ENCODE peak calls at places on chromosomes 13 and 19, in six cellular contexts. One of them, this sample, is unnamed.

GRCh38 chr19:35284153-35285140 is 2.1 kb downstream of the HAMP start:
- DNase-seq in prostate gland: no peak
- DNase-seq in H9: no peak
- DNase-seq in uterus: no peak
- DNase-seq in dorsolateral prefrontal cortex: no peak
- DNase-seq in CD8-positive, alpha-beta memory T cell: no peak
- DNase-seq in this sample: no peak

GRCh38 chr13:19634129-19634740 is 776 bp downstream of the MPHOSPH8 start:
- DNase-seq in H9: no peak
- DNase-seq in prostate gland: peak
- DNase-seq in uterus: no peak
- DNase-seq in dorsolateral prefrontal cortex: peak
- DNase-seq in CD8-positive, alpha-beta memory T cell: no peak
- DNase-seq in this sample: no peak

GRCh38 chr19:21568816-21569496 is 63.6 kb downstream of the ZNF429 start:
- DNase-seq in uterus: peak
- DNase-seq in prostate gland: peak
- DNase-seq in CD8-positive, alpha-beta memory T cell: peak
- DNase-seq in dorsolateral prefrontal cortex: peak
- DNase-seq in H9: no peak
- DNase-seq in this sample: peak

GRCh38 chr19:738509-739128 is 12.3 kb upstream of the MISP start:
- DNase-seq in uterus: no peak
- DNase-seq in prostate gland: no peak
- DNase-seq in H9: no peak
- DNase-seq in CD8-positive, alpha-beta memory T cell: no peak
- DNase-seq in dorsolateral prefrontal cortex: no peak
- DNase-seq in this sample: no peak

GRCh38 chr13:113979791-113980471 is 6.1 kb upstream of the C13orf46 start:
- DNase-seq in prostate gland: no peak
- DNase-seq in CD8-positive, alpha-beta memory T cell: no peak
- DNase-seq in dorsolateral prefrontal cortex: no peak
- DNase-seq in uterus: peak
- DNase-seq in H9: no peak
- DNase-seq in this sample: no peak

GRCh38 chr13:113991676-113992179 is 17.9 kb upstream of the C13orf46 start:
- DNase-seq in prostate gland: no peak
- DNase-seq in H9: no peak
- DNase-seq in CD8-positive, alpha-beta memory T cell: no peak
- DNase-seq in uterus: no peak
- DNase-seq in dorsolateral prefrontal cortex: no peak
- DNase-seq in this sample: no peak

GRCh38 chr19:6947745-6948144 is 60.4 kb downstream of the ADGRE1 start:
- DNase-seq in prostate gland: no peak
- DNase-seq in CD8-positive, alpha-beta memory T cell: no peak
- DNase-seq in H9: no peak
- DNase-seq in uterus: no peak
- DNase-seq in dorsolateral prefrontal cortex: no peak
- DNase-seq in this sample: no peak

GRCh38 chr19:47272448-47273312 is 2.0 kb upstream of the INAFM1 start:
- DNase-seq in CD8-positive, alpha-beta memory T cell: no peak
- DNase-seq in H9: no peak
- DNase-seq in dorsolateral prefrontal cortex: no peak
- DNase-seq in prostate gland: peak
- DNase-seq in uterus: no peak
- DNase-seq in this sample: no peak

GRCh38 chr13:113586661-113587479 is 2.3 kb downstream of the TFDP1 start:
- DNase-seq in H9: no peak
- DNase-seq in CD8-positive, alpha-beta memory T cell: peak
- DNase-seq in dorsolateral prefrontal cortex: peak
- DNase-seq in prostate gland: no peak
- DNase-seq in uterus: peak
- DNase-seq in this sample: no peak

GRCh38 chr19:46413262-46414031 is at the start of gene CCDC8:
- DNase-seq in CD8-positive, alpha-beta memory T cell: no peak
- DNase-seq in prostate gland: peak
- DNase-seq in uterus: peak
- DNase-seq in H9: peak
- DNase-seq in dorsolateral prefrontal cortex: no peak
- DNase-seq in this sample: peak

GRCh38 chr19:2170219-2170618 is 6.5 kb downstream of the DOT1L start:
- DNase-seq in uterus: no peak
- DNase-seq in dorsolateral prefrontal cortex: no peak
- DNase-seq in H9: peak
- DNase-seq in prostate gland: no peak
- DNase-seq in CD8-positive, alpha-beta memory T cell: no peak
- DNase-seq in this sample: no peak

GRCh38 chr19:2170987-2171348 is 7.2 kb downstream of the DOT1L start:
- DNase-seq in uterus: no peak
- DNase-seq in prostate gland: no peak
- DNase-seq in CD8-positive, alpha-beta memory T cell: no peak
- DNase-seq in H9: no peak
- DNase-seq in dorsolateral prefrontal cortex: no peak
- DNase-seq in this sample: no peak

GRCh38 chr19:2166741-2167738 is 3.3 kb downstream of the DOT1L start:
- DNase-seq in CD8-positive, alpha-beta memory T cell: no peak
- DNase-seq in H9: peak
- DNase-seq in prostate gland: peak
- DNase-seq in uterus: peak
- DNase-seq in dorsolateral prefrontal cortex: peak
- DNase-seq in this sample: no peak

GRCh38 chr19:2168619-2169424 is 5.1 kb downstream of the DOT1L start:
- DNase-seq in dorsolateral prefrontal cortex: peak
- DNase-seq in H9: peak
- DNase-seq in uterus: peak
- DNase-seq in CD8-positive, alpha-beta memory T cell: no peak
- DNase-seq in prostate gland: peak
- DNase-seq in this sample: peak

GRCh38 chr19:2167896-2168618 is 4.3 kb downstream of the DOT1L start:
- DNase-seq in H9: no peak
- DNase-seq in uterus: peak
- DNase-seq in dorsolateral prefrontal cortex: no peak
- DNase-seq in prostate gland: no peak
- DNase-seq in CD8-positive, alpha-beta memory T cell: no peak
- DNase-seq in this sample: no peak
- H3K27ac ChIP-seq in H9: no peak
- H3K27ac ChIP-seq in uterus: peak
- H3K27ac ChIP-seq in dorsolateral prefrontal cortex: peak
- H3K27ac ChIP-seq in prostate gland: peak
- H3K27ac ChIP-seq in CD8-positive, alpha-beta memory T cell: peak
- H3K27ac ChIP-seq in this sample: peak

DNA sequence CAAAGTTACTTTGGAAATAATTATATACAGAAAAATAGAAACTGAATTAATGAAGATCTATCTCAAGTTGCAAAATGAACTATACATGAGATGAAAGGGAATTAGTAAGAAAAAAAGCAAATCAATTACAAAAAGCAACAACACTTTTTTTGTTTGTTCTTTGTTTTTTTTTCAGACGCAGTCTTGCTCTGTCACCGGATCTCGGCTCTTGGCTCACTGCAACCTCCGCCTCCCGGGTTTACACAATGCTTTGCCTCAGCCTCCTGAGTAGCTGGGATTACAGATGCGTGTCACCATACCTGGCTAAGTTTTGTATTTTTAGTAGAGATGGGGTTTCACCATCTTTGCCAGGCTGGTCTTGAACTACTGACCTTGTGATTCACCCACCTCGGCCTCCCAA is 2.2 kb downstream of the ZNF415 start:
- DNase-seq in prostate gland: peak
- DNase-seq in uterus: no peak
- DNase-seq in CD8-positive, alpha-beta memory T cell: no peak
- DNase-seq in dorsolateral prefrontal cortex: peak
- DNase-seq in H9: no peak
- DNase-seq in this sample: no peak
- H3K27ac ChIP-seq in prostate gland: no peak
- H3K27ac ChIP-seq in uterus: no peak
- H3K27ac ChIP-seq in CD8-positive, alpha-beta memory T cell: no peak
- H3K27ac ChIP-seq in dorsolateral prefrontal cortex: peak
- H3K27ac ChIP-seq in H9: no peak
- H3K27ac ChIP-seq in this sample: no peak

GRCh38 chr13:51879133-51879532 is 17.4 kb downstream of the CCDC70 start:
- DNase-seq in CD8-positive, alpha-beta memory T cell: no peak
- DNase-seq in prostate gland: no peak
- DNase-seq in dorsolateral prefrontal cortex: no peak
- DNase-seq in uterus: no peak
- DNase-seq in H9: no peak
- DNase-seq in this sample: no peak
- H3K27ac ChIP-seq in CD8-positive, alpha-beta memory T cell: no peak
- H3K27ac ChIP-seq in prostate gland: no peak
- H3K27ac ChIP-seq in dorsolateral prefrontal cortex: no peak
- H3K27ac ChIP-seq in uterus: no peak
- H3K27ac ChIP-seq in H9: no peak
- H3K27ac ChIP-seq in this sample: no peak

DNA sequence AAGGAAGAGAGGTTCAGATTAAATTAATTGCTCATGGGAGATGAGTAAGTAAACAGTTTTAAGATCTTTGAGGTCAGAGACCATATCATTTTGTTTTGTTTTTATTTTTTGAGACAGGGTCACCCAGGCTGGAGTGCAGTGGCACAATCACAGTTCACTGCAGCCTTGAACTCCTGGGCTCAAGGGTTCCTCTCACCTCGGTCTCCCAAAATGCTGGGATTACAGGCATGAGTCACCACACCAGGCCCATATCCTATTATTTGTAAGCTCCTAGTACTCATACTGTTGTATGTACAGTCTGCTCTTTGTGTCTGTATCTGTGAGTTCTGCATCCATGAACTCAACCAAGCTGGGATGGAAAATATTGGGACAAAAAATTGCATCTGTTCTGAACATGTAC is 6.0 kb upstream of the RASL11A start:
- DNase-seq in prostate gland: no peak
- DNase-seq in H9: no peak
- DNase-seq in dorsolateral prefrontal cortex: no peak
- DNase-seq in uterus: no peak
- DNase-seq in CD8-positive, alpha-beta memory T cell: no peak
- DNase-seq in this sample: no peak
- H3K27ac ChIP-seq in prostate gland: no peak
- H3K27ac ChIP-seq in H9: no peak
- H3K27ac ChIP-seq in dorsolateral prefrontal cortex: peak
- H3K27ac ChIP-seq in uterus: no peak
- H3K27ac ChIP-seq in CD8-positive, alpha-beta memory T cell: no peak
- H3K27ac ChIP-seq in this sample: no peak

GRCh38 chr19:17136026-17136425 is 60.4 kb downstream of the MYO9B start:
- DNase-seq in H9: no peak
- DNase-seq in dorsolateral prefrontal cortex: no peak
- DNase-seq in uterus: no peak
- DNase-seq in CD8-positive, alpha-beta memory T cell: no peak
- DNase-seq in prostate gland: no peak
- DNase-seq in this sample: no peak
- H3K27ac ChIP-seq in H9: peak
- H3K27ac ChIP-seq in dorsolateral prefrontal cortex: peak
- H3K27ac ChIP-seq in uterus: peak
- H3K27ac ChIP-seq in CD8-positive, alpha-beta memory T cell: no peak
- H3K27ac ChIP-seq in prostate gland: peak
- H3K27ac ChIP-seq in this sample: peak

GRCh38 chr19:18158471-18158870 is 5.5 kb downstream of the PIK3R2 start:
- DNase-seq in uterus: no peak
- DNase-seq in CD8-positive, alpha-beta memory T cell: no peak
- DNase-seq in dorsolateral prefrontal cortex: no peak
- DNase-seq in prostate gland: no peak
- DNase-seq in H9: no peak
- DNase-seq in this sample: no peak

GRCh38 chr19:18155095-18156087 is 2.4 kb downstream of the PIK3R2 start:
- DNase-seq in prostate gland: no peak
- DNase-seq in CD8-positive, alpha-beta memory T cell: no peak
- DNase-seq in dorsolateral prefrontal cortex: no peak
- DNase-seq in uterus: no peak
- DNase-seq in H9: no peak
- DNase-seq in this sample: no peak

GRCh38 chr19:18157465-18158063 is 4.6 kb downstream of the PIK3R2 start:
- DNase-seq in uterus: no peak
- DNase-seq in CD8-positive, alpha-beta memory T cell: no peak
- DNase-seq in prostate gland: peak
- DNase-seq in dorsolateral prefrontal cortex: peak
- DNase-seq in H9: peak
- DNase-seq in this sample: peak

GRCh38 chr19:18156841-18157464 is 4.0 kb downstream of the PIK3R2 start:
- DNase-seq in CD8-positive, alpha-beta memory T cell: no peak
- DNase-seq in H9: no peak
- DNase-seq in prostate gland: peak
- DNase-seq in uterus: peak
- DNase-seq in dorsolateral prefrontal cortex: peak
- DNase-seq in this sample: peak

DNA sequence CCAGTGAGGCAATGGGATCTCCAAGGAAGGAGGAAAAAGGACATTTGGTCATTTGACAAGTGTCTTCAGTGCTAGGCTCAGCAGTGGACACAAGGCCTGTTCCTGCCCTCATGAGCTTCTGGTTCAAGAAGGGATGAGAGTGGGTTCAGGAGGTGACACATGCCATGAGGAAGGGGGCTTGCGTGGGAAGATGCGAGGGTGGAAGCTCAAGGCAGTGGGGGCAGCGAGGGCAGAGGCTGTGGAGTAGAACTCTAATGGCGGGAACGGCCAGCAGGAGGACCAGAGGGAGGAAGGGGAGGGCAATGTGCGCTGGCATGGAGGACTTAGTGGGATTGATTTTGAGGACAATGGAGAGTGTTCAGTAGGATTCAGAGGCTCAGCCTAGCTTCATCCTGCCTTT is 3.3 kb downstream of the PIK3R2 start:
- DNase-seq in prostate gland: no peak
- DNase-seq in dorsolateral prefrontal cortex: no peak
- DNase-seq in uterus: no peak
- DNase-seq in CD8-positive, alpha-beta memory T cell: no peak
- DNase-seq in H9: no peak
- DNase-seq in this sample: no peak
- H3K27ac ChIP-seq in prostate gland: peak
- H3K27ac ChIP-seq in dorsolateral prefrontal cortex: peak
- H3K27ac ChIP-seq in uterus: peak
- H3K27ac ChIP-seq in CD8-positive, alpha-beta memory T cell: no peak
- H3K27ac ChIP-seq in H9: no peak
- H3K27ac ChIP-seq in this sample: no peak

GRCh38 chr13:109180905-109181425 is 551.6 kb downstream of the MYO16 start:
- DNase-seq in prostate gland: no peak
- DNase-seq in H9: no peak
- DNase-seq in uterus: no peak
- DNase-seq in dorsolateral prefrontal cortex: no peak
- DNase-seq in CD8-positive, alpha-beta memory T cell: no peak
- DNase-seq in this sample: peak
- H3K27ac ChIP-seq in prostate gland: no peak
- H3K27ac ChIP-seq in H9: peak
- H3K27ac ChIP-seq in uterus: no peak
- H3K27ac ChIP-seq in dorsolateral prefrontal cortex: no peak
- H3K27ac ChIP-seq in CD8-positive, alpha-beta memory T cell: no peak
- H3K27ac ChIP-seq in this sample: peak